ENCODE peak calls at places on chromosomes 1 and 21, in four cellular contexts. One of them, this sample, is unnamed.

GRCh38 chr1:164240081-164240480 is 318.9 kb upstream of the PBX1 start:
- DNase-seq in activated T-cell treated with anti-CD3 and anti-CD28 coated beads, Interleukin-2, amount 50 U/mL, for 72 hours: no peak
- DNase-seq in uterus: no peak
- DNase-seq in iPS-NIHi11: peak
- DNase-seq in this sample: no peak

GRCh38 chr1:101198842-101199636 is 37.8 kb upstream of the S1PR1 start:
- DNase-seq in activated T-cell treated with anti-CD3 and anti-CD28 coated beads, Interleukin-2, amount 50 U/mL, for 72 hours: peak
- DNase-seq in uterus: no peak
- DNase-seq in iPS-NIHi11: no peak
- DNase-seq in this sample: no peak

GRCh38 chr21:32470206-32470605 is 57.7 kb downstream of the EVA1C start:
- DNase-seq in uterus: no peak
- DNase-seq in activated T-cell treated with anti-CD3 and anti-CD28 coated beads, Interleukin-2, amount 50 U/mL, for 72 hours: no peak
- DNase-seq in iPS-NIHi11: no peak
- DNase-seq in this sample: no peak

GRCh38 chr1:30690115-30690645 is 33.2 kb downstream of the MATN1 start:
- DNase-seq in iPS-NIHi11: no peak
- DNase-seq in uterus: no peak
- DNase-seq in activated T-cell treated with anti-CD3 and anti-CD28 coated beads, Interleukin-2, amount 50 U/mL, for 72 hours: no peak
- DNase-seq in this sample: no peak

GRCh38 chr1:119742193-119742592 is 26.5 kb downstream of the HMGCS2 start:
- DNase-seq in activated T-cell treated with anti-CD3 and anti-CD28 coated beads, Interleukin-2, amount 50 U/mL, for 72 hours: no peak
- DNase-seq in uterus: no peak
- DNase-seq in iPS-NIHi11: no peak
- DNase-seq in this sample: no peak

GRCh38 chr1:53732912-53733317 is 6.0 kb downstream of the GLIS1 start:
- DNase-seq in uterus: no peak
- DNase-seq in iPS-NIHi11: no peak
- DNase-seq in activated T-cell treated with anti-CD3 and anti-CD28 coated beads, Interleukin-2, amount 50 U/mL, for 72 hours: no peak
- DNase-seq in this sample: peak

GRCh38 chr1:206788487-206789050 is 16.3 kb upstream of the IL10 start:
- DNase-seq in activated T-cell treated with anti-CD3 and anti-CD28 coated beads, Interleukin-2, amount 50 U/mL, for 72 hours: no peak
- DNase-seq in uterus: no peak
- DNase-seq in iPS-NIHi11: no peak
- DNase-seq in this sample: no peak

GRCh38 chr1:20137055-20137454 is 2.1 kb upstream of the PLA2G2F start:
- DNase-seq in uterus: no peak
- DNase-seq in activated T-cell treated with anti-CD3 and anti-CD28 coated beads, Interleukin-2, amount 50 U/mL, for 72 hours: no peak
- DNase-seq in iPS-NIHi11: no peak
- DNase-seq in this sample: no peak

GRCh38 chr1:223700942-223701637 is 11.2 kb upstream of the CAPN2 start:
- DNase-seq in uterus: peak
- DNase-seq in activated T-cell treated with anti-CD3 and anti-CD28 coated beads, Interleukin-2, amount 50 U/mL, for 72 hours: peak
- DNase-seq in iPS-NIHi11: peak
- DNase-seq in this sample: peak

GRCh38 chr1:213968391-213968790 is 19.4 kb upstream of the PROX1 start:
- DNase-seq in uterus: no peak
- DNase-seq in activated T-cell treated with anti-CD3 and anti-CD28 coated beads, Interleukin-2, amount 50 U/mL, for 72 hours: no peak
- DNase-seq in iPS-NIHi11: no peak
- DNase-seq in this sample: no peak

GRCh38 chr1:92356956-92357355 is 58.1 kb downstream of the RPAP2 start:
- DNase-seq in uterus: no peak
- DNase-seq in activated T-cell treated with anti-CD3 and anti-CD28 coated beads, Interleukin-2, amount 50 U/mL, for 72 hours: no peak
- DNase-seq in iPS-NIHi11: no peak
- DNase-seq in this sample: peak

GRCh38 chr1:226723640-226724532 is 15.2 kb downstream of the ITPKB start:
- DNase-seq in activated T-cell treated with anti-CD3 and anti-CD28 coated beads, Interleukin-2, amount 50 U/mL, for 72 hours: no peak
- DNase-seq in uterus: peak
- DNase-seq in iPS-NIHi11: peak
- DNase-seq in this sample: no peak

This sample was measured in BJ.